ENCODE peak calls at places on chromosomes 5 and 9, in nine cellular contexts. K is fibroblast of lung, S is coronary artery, P is breast epithelium, J is HL-60, A is fibroblast of pulmonary artery, T is fibroblast of villous mesenchyme, N is upper lobe of right lung, U is epithelial cell of esophagus. D is an unnamed sample.

GRCh38 chr5:174311531-174312269 is 266.2 kb downstream of the NSG2 start:
- DNase-seq in K (peak; percentile 50), T (peak; percentile 48), A (peak; percentile 66), S (peak; percentile 77), U (peak; percentile 42), P (peak; percentile 66), N (peak; percentile 84), J (peak; percentile 54), D (peak; percentile 65)

GRCh38 chr5:32536246-32536645 is 49.1 kb upstream of the SUB1 start:
- DNase-seq in S (no peak), U (no peak), A (no peak), P (no peak), J (no peak), K (no peak), N (no peak), T (no peak), D (no peak)

GRCh38 chr5:3359642-3360041 is 236.0 kb upstream of the IRX1 start:
- DNase-seq in T (no peak), J (no peak), P (no peak), S (peak; percentile 22), A (no peak), K (no peak), N (no peak), U (no peak), D (no peak)

GRCh38 chr5:57317341-57317740 is 143.5 kb downstream of the GPBP1 start:
- DNase-seq in J (no peak), A (peak; percentile 59), P (no peak), S (no peak), U (no peak), T (no peak), N (no peak), K (peak; percentile 66), D (peak; percentile 74)

GRCh38 chr5:93721045-93721444 is 20.4 kb downstream of the POU5F2 start:
- DNase-seq in N (no peak), S (no peak), P (no peak), U (no peak), T (no peak), K (no peak), A (no peak), J (no peak), D (no peak)

GRCh38 chr5:142191776-142192175 is 83.2 kb downstream of the NDFIP1 start:
- DNase-seq in K (no peak), S (no peak), U (no peak), A (no peak), J (no peak), N (no peak), T (no peak), P (no peak), D (no peak)

GRCh38 chr5:1249366-1250280 is 24.4 kb downstream of the SLC6A18 start:
- DNase-seq in T (no peak), P (no peak), A (no peak), U (no peak), J (no peak), S (no peak), N (no peak), K (no peak), D (no peak)

GRCh38 chr9:123102380-123103113 is 69.1 kb downstream of the GPR21 start:
- DNase-seq in S (no peak), J (no peak), A (no peak), T (no peak), N (no peak), U (peak; percentile 65), P (no peak), K (peak; percentile 17), D (peak; percentile 47)

GRCh38 chr5:5198815-5199214 is 58.7 kb downstream of the ADAMTS16 start:
- DNase-seq in K (no peak), T (no peak), A (no peak), N (no peak), U (no peak), P (no peak), S (no peak), J (no peak), D (no peak)

GRCh38 chr9:22169243-22169642 is 160.1 kb upstream of the CDKN2B start:
- DNase-seq in N (no peak), T (peak; percentile 92), S (no peak), K (peak; percentile 45), J (no peak), P (no peak), U (peak; percentile 68), A (peak; percentile 63), D (peak; percentile 71)

GRCh38 chr5:404666-405241 is 38.2 kb upstream of the EXOC3 start:
- DNase-seq in T (no peak), P (no peak), N (peak; percentile 27), U (no peak), J (no peak), A (no peak), S (no peak), K (no peak), D (no peak)

GRCh38 chr9:16044116-16044881 is 491.5 kb downstream of the CCDC171 start:
- DNase-seq in U (no peak), N (no peak), K (peak; percentile 49), P (no peak), T (no peak), A (peak; percentile 66), S (no peak), J (no peak), D (peak; percentile 73)

GRCh38 chr9:86454701-86455402 is 100.6 kb upstream of the TUT7 start:
- DNase-seq in N (no peak), J (no peak), K (peak; percentile 59), T (peak; percentile 20), A (no peak), U (peak; percentile 5), S (no peak), P (no peak), D (peak; percentile 23)

GRCh38 chr5:54520940-54521339 is 3.4 kb downstream of the SNX18 start:
- DNase-seq in T (no peak), S (no peak), N (no peak), A (no peak), J (no peak), P (no peak), K (peak; percentile 40), U (no peak), D (peak; percentile 47)

GRCh38 chr5:54522080-54522479 is 4.5 kb downstream of the SNX18 start:
- DNase-seq in J (no peak), P (no peak), T (no peak), S (no peak), K (peak; percentile 24), A (no peak), N (no peak), U (no peak), D (no peak)

GRCh38 chr5:54518146-54519082 is 855 bp downstream of the SNX18 start:
- DNase-seq in J (peak; percentile 31), K (peak; percentile 56), A (no peak), U (peak; percentile 61), T (no peak), P (peak; percentile 58), N (peak; percentile 86), S (peak; percentile 74), D (peak; percentile 51)

GRCh38 chr5:54519083-54519541 is 1.6 kb downstream of the SNX18 start:
- DNase-seq in A (no peak), P (no peak), J (no peak), K (no peak), U (no peak), T (no peak), S (peak; percentile 78), N (no peak), D (no peak)

GRCh38 chr5:54520438-54520846 is 2.9 kb downstream of the SNX18 start:
- DNase-seq in T (peak; percentile 54), A (peak; percentile 51), J (peak; percentile 38), K (peak; percentile 62), U (peak; percentile 63), S (no peak), P (no peak), N (no peak), D (peak; percentile 53)
- H3K4me3 ChIP-seq in T (peak overlapping the region; percentile 82), A (peak overlapping the region; percentile 67), J (peak overlapping the region; percentile 61), K (peak overlapping the region; percentile 79), U (peak overlapping the region; percentile 72), S (peak overlapping the region; percentile 97), P (peak overlapping the region; percentile 85), N (peak overlapping the region; percentile 96), D (peak overlapping the region; percentile 63)

DNA sequence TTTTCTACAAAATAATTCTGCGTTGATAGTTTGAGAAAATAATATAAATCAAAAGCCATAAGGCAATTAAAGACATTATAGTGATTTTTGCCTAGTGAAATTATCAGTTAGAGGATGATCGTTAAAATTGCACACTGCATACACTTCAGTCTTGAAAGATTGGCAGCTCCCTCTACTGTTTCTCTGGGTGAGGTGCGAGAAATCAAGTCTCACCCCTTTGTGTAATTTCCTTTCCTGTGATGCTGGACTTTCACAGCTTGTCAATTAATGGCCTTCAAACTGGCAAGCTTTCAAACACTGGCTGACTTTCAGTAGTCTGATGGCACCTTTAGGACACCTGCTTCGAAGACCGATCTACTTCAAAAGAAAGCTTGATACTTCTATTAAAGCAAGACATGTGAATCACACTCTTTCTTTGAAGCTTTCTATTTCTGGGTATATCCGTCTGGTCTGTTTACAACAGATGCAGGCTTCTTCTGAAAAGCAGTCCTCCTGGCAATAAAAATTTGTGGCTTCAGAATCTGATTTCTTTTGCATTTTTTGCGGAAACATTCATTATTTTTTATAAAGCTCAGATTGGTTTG is 706.8 kb upstream of the PTPRD start:
- DNase-seq in S (no peak), P (no peak), K (peak; percentile 1), N (no peak), U (peak; percentile 51), J (peak; percentile 2), T (no peak), A (peak; percentile 13), D (peak; percentile 61)
- TF ChIP-seq CTCF in S (no peak), P (no peak), K (no peak), N (peak; percentile 40), U (peak; percentile 80), J (peak; percentile 12), T (no peak), A (peak; percentile 38), D (peak; percentile 79)

GRCh38 chr9:111036068-111036789 is 2.0 kb downstream of the LPAR1 start:
- DNase-seq in T (peak; percentile 66), S (peak; percentile 80), J (no peak), K (peak; percentile 45), P (peak; percentile 59), U (peak; percentile 73), A (peak; percentile 49), N (peak; percentile 80), D (peak; percentile 75)

GRCh38 chr9:111037744-111038335 is 430 bp downstream of the LPAR1 start:
- DNase-seq in K (peak; percentile 44), J (no peak), U (peak; percentile 54), S (no peak), T (peak; percentile 36), N (peak; percentile 76), P (peak; percentile 55), A (peak; percentile 40), D (peak; percentile 53)

GRCh38 chr9:111036946-111037743 is 1.1 kb downstream of the LPAR1 start:
- DNase-seq in T (peak; percentile 54), N (no peak), A (peak; percentile 55), K (peak; percentile 54), J (no peak), S (no peak), U (peak; percentile 61), P (no peak), D (peak; percentile 66)

GRCh38 chr9:111034146-111034545 is 4.1 kb downstream of the LPAR1 start:
- DNase-seq in S (no peak), N (no peak), A (no peak), T (peak; percentile 83), J (no peak), P (no peak), K (no peak), U (no peak), D (no peak)

GRCh38 chr9:111034573-111035539 is 3.4 kb downstream of the LPAR1 start:
- DNase-seq in T (peak; percentile 22), K (no peak), S (no peak), P (no peak), A (peak; percentile 51), U (no peak), J (no peak), N (no peak), D (no peak)
- H3K4me3 ChIP-seq in T (peak overlapping the region; percentile 15), K (peak overlapping the region; percentile 52), S (peak overlapping the region; percentile 38), P (no peak overlapping the region), A (peak overlapping the region; percentile 8), U (no peak overlapping the region), J (no peak overlapping the region), N (no peak overlapping the region), D (no peak overlapping the region)

GRCh38 chr9:112487799-112488345 is 1.2 kb downstream of the KIAA1958 start:
- DNase-seq in S (no peak), J (no peak), P (no peak), T (peak; percentile 18), N (no peak), A (no peak), K (peak; percentile 32), U (peak; percentile 22), D (peak; percentile 41)
- TF ChIP-seq CTCF in S (no peak), J (no peak), P (no peak), T (no peak), N (no peak), A (no peak), K (no peak), U (no peak), D (no peak)

D was measured in choroid plexus epithelial cell.